ENCODE peak calls at places on chromosomes 1 and 21, in seven cellular contexts. A is HEK293T, U is posterior vena cava, S is cardiac fibroblast, W is colonic mucosa, N is AG09309, Q is NCI-H226. M is an unnamed sample.

GRCh38 chr1:158155673-158156072 is 25.0 kb upstream of the CD1D start:
- DNase-seq in A (no peak), Q (peak), N (no peak), W (no peak), S (no peak), U (no peak), M (no peak)

GRCh38 chr1:115565789-115566188 is 76.0 kb upstream of the VANGL1 start:
- DNase-seq in S (no peak), A (no peak), Q (no peak), U (no peak), N (no peak), W (no peak), M (no peak)

GRCh38 chr1:27886353-27886679 is 14.0 kb downstream of the THEMIS2 start:
- DNase-seq in Q (no peak), W (no peak), A (no peak), U (no peak), N (no peak), S (no peak), M (no peak)

GRCh38 chr1:221778535-221779142 is 36.8 kb upstream of the DUSP10 start:
- DNase-seq in W (no peak), Q (no peak), U (no peak), A (no peak), S (no peak), N (no peak), M (peak)

GRCh38 chr1:189149547-189150375 is 1327.9 kb downstream of the BRINP3 start:
- DNase-seq in N (no peak), Q (no peak), S (no peak), U (no peak), A (no peak), W (no peak), M (peak)

GRCh38 chr21:29022141-29022540 is 2.3 kb upstream of the USP16 start:
- DNase-seq in Q (no peak), W (no peak), S (no peak), U (no peak), N (no peak), A (no peak), M (no peak)

GRCh38 chr1:182197555-182197954 is 136.0 kb upstream of the ZNF648 start:
- DNase-seq in Q (no peak), S (no peak), A (no peak), N (no peak), W (no peak), U (no peak), M (no peak)

GRCh38 chr1:185720633-185721272 is 13.4 kb upstream of the HMCN1 start:
- DNase-seq in N (peak), Q (no peak), S (peak), U (no peak), W (no peak), A (no peak), M (peak)

GRCh38 chr1:220700591-220701179 is 10.5 kb downstream of the C1orf115 start:
- DNase-seq in W (no peak), N (no peak), S (no peak), Q (no peak), U (no peak), A (no peak), M (peak)

GRCh38 chr1:26161408-26162219 is 2.7 kb downstream of the FAM110D start:
- DNase-seq in N (no peak), A (peak), S (peak), W (peak), U (peak), Q (no peak), M (peak)

GRCh38 chr1:27951396-27951795 is 8.4 kb upstream of the XKR8 start:
- DNase-seq in U (peak), W (peak), S (no peak), A (no peak), N (no peak), Q (no peak), M (no peak)

GRCh38 chr1:10694274-10694632 is 102.2 kb downstream of the CASZ1 start:
- DNase-seq in W (peak), S (peak), U (no peak), N (no peak), A (no peak), Q (peak), M (peak)

GRCh38 chr1:12406218-12407021 is 176.6 kb downstream of the VPS13D start:
- DNase-seq in N (no peak), W (no peak), A (no peak), U (no peak), S (peak), Q (peak), M (no peak)

GRCh38 chr1:202656057-202656456 is 54.2 kb downstream of the SYT2 start:
- DNase-seq in Q (peak), W (no peak), U (no peak), A (no peak), S (peak), N (no peak), M (no peak)

GRCh38 chr1:68029444-68029843 is 21.0 kb downstream of the DIRAS3 start:
- DNase-seq in N (no peak), S (no peak), A (no peak), W (no peak), Q (no peak), U (no peak), M (no peak)

GRCh38 chr21:14078746-14079375 is 131.9 kb downstream of the LIPI start:
- DNase-seq in Q (no peak), S (no peak), U (no peak), A (no peak), N (no peak), W (peak), M (no peak)

GRCh38 chr1:30343562-30343961 is 379.8 kb downstream of the MATN1 start:
- DNase-seq in W (no peak), A (no peak), S (no peak), U (no peak), N (no peak), Q (no peak), M (no peak)

GRCh38 chr1:185419718-185420117 is 102.7 kb upstream of the IVNS1ABP start:
- DNase-seq in N (no peak), W (no peak), S (peak), Q (no peak), A (no peak), U (no peak), M (no peak)

GRCh38 chr1:2834741-2835564 is 33.5 kb upstream of the TTC34 start:
- DNase-seq in S (no peak), U (no peak), N (no peak), Q (no peak), A (no peak), W (no peak), M (no peak)

GRCh38 chr1:66778969-66779368 is 22.1 kb downstream of the INSL5 start:
- DNase-seq in Q (no peak), A (no peak), N (peak), S (no peak), W (no peak), U (no peak), M (no peak)

GRCh38 chr21:45071396-45072165 is 2.8 kb upstream of the ADARB1 start:
- DNase-seq in N (no peak), A (no peak), Q (no peak), S (no peak), W (no peak), U (no peak), M (no peak)

GRCh38 chr1:65509912-65510680 is 89.6 kb downstream of the LEPR start:
- DNase-seq in N (no peak), A (no peak), Q (peak), W (no peak), U (no peak), S (peak), M (no peak)

GRCh38 chr21:45576838-45577737 is 34.8 kb upstream of the SLC19A1 start:
- DNase-seq in N (no peak), U (peak), S (no peak), Q (no peak), A (no peak), W (no peak), M (no peak)

GRCh38 chr1:6005276-6005917 is 13.2 kb upstream of the NPHP4 start:
- DNase-seq in S (no peak), Q (no peak), W (no peak), U (peak), A (no peak), N (no peak), M (no peak)

M was measured in small intestine.